ENCODE peak calls at places on chromosomes 11 and 22, in nine cellular contexts. One of them, this sample, is unnamed.

GRCh38 chr11:63855975-63856374 is 17.1 kb downstream of the MARK2 start:
- DNase-seq in Right ventricle myocardium inferior: no peak
- DNase-seq in HT1080: no peak
- DNase-seq in Right ventricle myocardium superior: no peak
- DNase-seq in A673: no peak
- DNase-seq in coronary artery: no peak
- DNase-seq in lower lobe of right lung: no peak
- DNase-seq in NCI-H1417: no peak
- DNase-seq in stimulated activated CD8-positive, alpha-beta memory T cell treated with anti-CD3 and anti-CD28 coated beads, Interleukin-15, amount 100 ng/mL, for 4 hours: no peak
- DNase-seq in this sample: no peak

GRCh38 chr11:65613091-65613928 is 711 bp downstream of the MAP3K11 start:
- DNase-seq in Right ventricle myocardium inferior: no peak
- DNase-seq in HT1080: no peak
- DNase-seq in Right ventricle myocardium superior: no peak
- DNase-seq in A673: no peak
- DNase-seq in coronary artery: no peak
- DNase-seq in lower lobe of right lung: peak; percentile 70
- DNase-seq in NCI-H1417: no peak
- DNase-seq in stimulated activated CD8-positive, alpha-beta memory T cell treated with anti-CD3 and anti-CD28 coated beads, Interleukin-15, amount 100 ng/mL, for 4 hours: no peak
- DNase-seq in this sample: no peak

GRCh38 chr11:1230456-1231395 is 7.9 kb downstream of the MUC5B start:
- DNase-seq in Right ventricle myocardium inferior: peak; percentile 62
- DNase-seq in HT1080: no peak
- DNase-seq in Right ventricle myocardium superior: peak; percentile 30
- DNase-seq in A673: no peak
- DNase-seq in coronary artery: no peak
- DNase-seq in lower lobe of right lung: peak; percentile 42
- DNase-seq in NCI-H1417: no peak
- DNase-seq in stimulated activated CD8-positive, alpha-beta memory T cell treated with anti-CD3 and anti-CD28 coated beads, Interleukin-15, amount 100 ng/mL, for 4 hours: no peak
- DNase-seq in this sample: no peak

GRCh38 chr11:134757633-134758032 is 345.6 kb upstream of the B3GAT1 start:
- DNase-seq in Right ventricle myocardium inferior: no peak
- DNase-seq in HT1080: no peak
- DNase-seq in Right ventricle myocardium superior: no peak
- DNase-seq in A673: no peak
- DNase-seq in coronary artery: no peak
- DNase-seq in lower lobe of right lung: no peak
- DNase-seq in NCI-H1417: no peak
- DNase-seq in stimulated activated CD8-positive, alpha-beta memory T cell treated with anti-CD3 and anti-CD28 coated beads, Interleukin-15, amount 100 ng/mL, for 4 hours: no peak
- DNase-seq in this sample: no peak

GRCh38 chr22:46292727-46293126 is 3.9 kb upstream of the GTSE1 start:
- DNase-seq in Right ventricle myocardium inferior: no peak
- DNase-seq in HT1080: no peak
- DNase-seq in Right ventricle myocardium superior: peak; percentile 42
- DNase-seq in A673: no peak
- DNase-seq in coronary artery: no peak
- DNase-seq in lower lobe of right lung: peak; percentile 55
- DNase-seq in NCI-H1417: no peak
- DNase-seq in stimulated activated CD8-positive, alpha-beta memory T cell treated with anti-CD3 and anti-CD28 coated beads, Interleukin-15, amount 100 ng/mL, for 4 hours: no peak
- DNase-seq in this sample: no peak

GRCh38 chr11:78985654-78986053 is 411.0 kb upstream of the NARS2 start:
- DNase-seq in Right ventricle myocardium inferior: no peak
- DNase-seq in HT1080: no peak
- DNase-seq in Right ventricle myocardium superior: no peak
- DNase-seq in A673: no peak
- DNase-seq in coronary artery: no peak
- DNase-seq in lower lobe of right lung: no peak
- DNase-seq in NCI-H1417: no peak
- DNase-seq in stimulated activated CD8-positive, alpha-beta memory T cell treated with anti-CD3 and anti-CD28 coated beads, Interleukin-15, amount 100 ng/mL, for 4 hours: no peak
- DNase-seq in this sample: no peak

GRCh38 chr11:75276696-75277095 is 36.1 kb downstream of the TPBGL start:
- DNase-seq in Right ventricle myocardium inferior: no peak
- DNase-seq in HT1080: no peak
- DNase-seq in Right ventricle myocardium superior: peak; percentile 20
- DNase-seq in A673: no peak
- DNase-seq in coronary artery: no peak
- DNase-seq in lower lobe of right lung: no peak
- DNase-seq in NCI-H1417: peak; percentile 83
- DNase-seq in stimulated activated CD8-positive, alpha-beta memory T cell treated with anti-CD3 and anti-CD28 coated beads, Interleukin-15, amount 100 ng/mL, for 4 hours: no peak
- DNase-seq in this sample: no peak

GRCh38 chr11:48123249-48123875 is 93.2 kb upstream of the OR4B1 start:
- DNase-seq in Right ventricle myocardium inferior: no peak
- DNase-seq in HT1080: no peak
- DNase-seq in Right ventricle myocardium superior: no peak
- DNase-seq in A673: no peak
- DNase-seq in coronary artery: no peak
- DNase-seq in lower lobe of right lung: no peak
- DNase-seq in NCI-H1417: no peak
- DNase-seq in stimulated activated CD8-positive, alpha-beta memory T cell treated with anti-CD3 and anti-CD28 coated beads, Interleukin-15, amount 100 ng/mL, for 4 hours: no peak
- DNase-seq in this sample: no peak

GRCh38 chr11:14445542-14446530 is 53.8 kb downstream of the COPB1 start:
- DNase-seq in Right ventricle myocardium inferior: no peak
- DNase-seq in HT1080: peak; percentile 61
- DNase-seq in Right ventricle myocardium superior: no peak
- DNase-seq in A673: no peak
- DNase-seq in coronary artery: no peak
- DNase-seq in lower lobe of right lung: no peak
- DNase-seq in NCI-H1417: no peak
- DNase-seq in stimulated activated CD8-positive, alpha-beta memory T cell treated with anti-CD3 and anti-CD28 coated beads, Interleukin-15, amount 100 ng/mL, for 4 hours: no peak
- DNase-seq in this sample: no peak

GRCh38 chr22:24101966-24102365 is 79.3 kb upstream of the SUSD2 start:
- DNase-seq in Right ventricle myocardium inferior: no peak
- DNase-seq in HT1080: no peak
- DNase-seq in Right ventricle myocardium superior: peak; percentile 61
- DNase-seq in A673: no peak
- DNase-seq in coronary artery: peak; percentile 69
- DNase-seq in lower lobe of right lung: peak; percentile 20
- DNase-seq in NCI-H1417: no peak
- DNase-seq in stimulated activated CD8-positive, alpha-beta memory T cell treated with anti-CD3 and anti-CD28 coated beads, Interleukin-15, amount 100 ng/mL, for 4 hours: no peak
- DNase-seq in this sample: no peak

GRCh38 chr11:1832181-1832988 is 2.4 kb upstream of the SYT8 start:
- DNase-seq in Right ventricle myocardium inferior: peak; percentile 83
- DNase-seq in HT1080: no peak
- DNase-seq in Right ventricle myocardium superior: peak; percentile 81
- DNase-seq in A673: peak; percentile 40
- DNase-seq in coronary artery: no peak
- DNase-seq in lower lobe of right lung: peak; percentile 70
- DNase-seq in NCI-H1417: peak; percentile 42
- DNase-seq in stimulated activated CD8-positive, alpha-beta memory T cell treated with anti-CD3 and anti-CD28 coated beads, Interleukin-15, amount 100 ng/mL, for 4 hours: no peak
- DNase-seq in this sample: no peak

GRCh38 chr11:28110839-28111235 is 2.6 kb downstream of the METTL15 start:
- DNase-seq in Right ventricle myocardium inferior: no peak
- DNase-seq in HT1080: no peak
- DNase-seq in Right ventricle myocardium superior: no peak
- DNase-seq in A673: peak; percentile 41
- DNase-seq in coronary artery: no peak
- DNase-seq in lower lobe of right lung: no peak
- DNase-seq in NCI-H1417: no peak
- DNase-seq in stimulated activated CD8-positive, alpha-beta memory T cell treated with anti-CD3 and anti-CD28 coated beads, Interleukin-15, amount 100 ng/mL, for 4 hours: no peak
- DNase-seq in this sample: no peak

GRCh38 chr11:72813740-72814138 is 472 bp upstream of the ATG16L2 start:
- DNase-seq in Right ventricle myocardium inferior: peak; percentile 95
- DNase-seq in HT1080: peak; percentile 77
- DNase-seq in Right ventricle myocardium superior: peak; percentile 92
- DNase-seq in A673: peak; percentile 86
- DNase-seq in coronary artery: no peak
- DNase-seq in lower lobe of right lung: peak; percentile 93
- DNase-seq in NCI-H1417: peak; percentile 97
- DNase-seq in stimulated activated CD8-positive, alpha-beta memory T cell treated with anti-CD3 and anti-CD28 coated beads, Interleukin-15, amount 100 ng/mL, for 4 hours: no peak
- DNase-seq in this sample: peak; percentile 84

GRCh38 chr11:1640076-1640946 is 10.7 kb downstream of the KRTAP5-5 start:
- DNase-seq in Right ventricle myocardium inferior: peak; percentile 66
- DNase-seq in HT1080: no peak
- DNase-seq in Right ventricle myocardium superior: no peak
- DNase-seq in A673: peak; percentile 33
- DNase-seq in coronary artery: no peak
- DNase-seq in lower lobe of right lung: no peak
- DNase-seq in NCI-H1417: peak; percentile 45
- DNase-seq in stimulated activated CD8-positive, alpha-beta memory T cell treated with anti-CD3 and anti-CD28 coated beads, Interleukin-15, amount 100 ng/mL, for 4 hours: no peak
- DNase-seq in this sample: peak; percentile 49

GRCh38 chr22:29621761-29622526 is 18.5 kb downstream of the NF2 start:
- DNase-seq in Right ventricle myocardium inferior: no peak
- DNase-seq in HT1080: peak; percentile 97
- DNase-seq in Right ventricle myocardium superior: no peak
- DNase-seq in A673: peak; percentile 68
- DNase-seq in coronary artery: no peak
- DNase-seq in lower lobe of right lung: no peak
- DNase-seq in NCI-H1417: no peak
- DNase-seq in stimulated activated CD8-positive, alpha-beta memory T cell treated with anti-CD3 and anti-CD28 coated beads, Interleukin-15, amount 100 ng/mL, for 4 hours: no peak
- DNase-seq in this sample: peak; percentile 92

GRCh38 chr11:12111482-12112149 is 1.2 kb downstream of the MICAL2 start:
- DNase-seq in Right ventricle myocardium inferior: no peak
- DNase-seq in HT1080: peak; percentile 51
- DNase-seq in Right ventricle myocardium superior: no peak
- DNase-seq in A673: no peak
- DNase-seq in coronary artery: no peak
- DNase-seq in lower lobe of right lung: no peak
- DNase-seq in NCI-H1417: no peak
- DNase-seq in stimulated activated CD8-positive, alpha-beta memory T cell treated with anti-CD3 and anti-CD28 coated beads, Interleukin-15, amount 100 ng/mL, for 4 hours: no peak
- DNase-seq in this sample: no peak

GRCh38 chr22:28958611-28959010 is 75.2 kb downstream of the ZNRF3 start:
- DNase-seq in Right ventricle myocardium inferior: no peak
- DNase-seq in HT1080: no peak
- DNase-seq in Right ventricle myocardium superior: no peak
- DNase-seq in A673: no peak
- DNase-seq in coronary artery: no peak
- DNase-seq in lower lobe of right lung: no peak
- DNase-seq in NCI-H1417: no peak
- DNase-seq in stimulated activated CD8-positive, alpha-beta memory T cell treated with anti-CD3 and anti-CD28 coated beads, Interleukin-15, amount 100 ng/mL, for 4 hours: no peak
- DNase-seq in this sample: no peak

GRCh38 chr22:26998134-26998533 is 340.7 kb downstream of the MIAT start:
- DNase-seq in Right ventricle myocardium inferior: no peak
- DNase-seq in HT1080: no peak
- DNase-seq in Right ventricle myocardium superior: no peak
- DNase-seq in A673: no peak
- DNase-seq in coronary artery: no peak
- DNase-seq in lower lobe of right lung: no peak
- DNase-seq in NCI-H1417: no peak
- DNase-seq in stimulated activated CD8-positive, alpha-beta memory T cell treated with anti-CD3 and anti-CD28 coated beads, Interleukin-15, amount 100 ng/mL, for 4 hours: no peak
- DNase-seq in this sample: no peak

GRCh38 chr11:9700105-9700801 is 36.4 kb downstream of the SWAP70 start:
- DNase-seq in Right ventricle myocardium inferior: no peak
- DNase-seq in HT1080: no peak
- DNase-seq in Right ventricle myocardium superior: no peak
- DNase-seq in A673: no peak
- DNase-seq in coronary artery: no peak
- DNase-seq in lower lobe of right lung: no peak
- DNase-seq in NCI-H1417: no peak
- DNase-seq in stimulated activated CD8-positive, alpha-beta memory T cell treated with anti-CD3 and anti-CD28 coated beads, Interleukin-15, amount 100 ng/mL, for 4 hours: no peak
- DNase-seq in this sample: no peak